ENCODE peak calls at places on chromosomes 11 and 22, in seven cellular contexts. G is EL; Y is HS-5; Q is stimulated activated CD4-positive, alpha-beta T cell treated with anti-CD3 and anti-CD28 coated beads, Interleukin-4, amount 100 ng/mL, for 1 hour; N is naive B cell; I is A549; D is progenitor cell of endocrine pancreas. Z is an unnamed sample.

GRCh38 chr11:15651782-15652181 is 537.1 kb downstream of the INSC start:
- DNase-seq in G (no peak), Y (no peak), Q (no peak), N (no peak), I (no peak), D (no peak), Z (no peak)

GRCh38 chr11:28730336-28730735 is 622.1 kb downstream of the METTL15 start:
- DNase-seq in G (peak; percentile 85), Y (no peak), Q (no peak), N (no peak), I (no peak), D (no peak), Z (no peak)

GRCh38 chr11:59174664-59175033 is 2.7 kb downstream of the DTX4 start:
- DNase-seq in G (peak; percentile 67), Y (no peak), Q (no peak), N (no peak), I (no peak), D (no peak), Z (no peak)

GRCh38 chr11:120564573-120565301 is 53.2 kb downstream of the GRIK4 start:
- DNase-seq in G (peak; percentile 45), Y (no peak), Q (peak; percentile 15), N (peak; percentile 73), I (no peak), D (no peak), Z (no peak)

GRCh38 chr22:23399367-23400285 is 180.5 kb downstream of the IGLL1 start:
- DNase-seq in G (no peak), Y (no peak), Q (no peak), N (no peak), I (no peak), D (no peak), Z (no peak)

GRCh38 chr22:37207981-37208380 is 4.3 kb downstream of the SSTR3 start:
- DNase-seq in G (no peak), Y (no peak), Q (no peak), N (no peak), I (no peak), D (no peak), Z (no peak)

GRCh38 chr11:7311903-7312302 is 60.2 kb downstream of the SYT9 start:
- DNase-seq in G (no peak), Y (no peak), Q (no peak), N (no peak), I (no peak), D (no peak), Z (no peak)

GRCh38 chr22:41654322-41654721 is 33.2 kb downstream of the XRCC6 start:
- DNase-seq in G (no peak), Y (no peak), Q (no peak), N (no peak), I (no peak), D (no peak), Z (no peak)

GRCh38 chr22:33202455-33202854 is 144.3 kb upstream of the SYN3 start:
- DNase-seq in G (no peak), Y (no peak), Q (no peak), N (no peak), I (no peak), D (no peak), Z (no peak)

GRCh38 chr11:97461044-97461880 is 1071.4 kb downstream of the JRKL start:
- DNase-seq in G (no peak), Y (no peak), Q (no peak), N (no peak), I (no peak), D (no peak), Z (no peak)

GRCh38 chr11:75946531-75947530 is 131.8 kb downstream of the UVRAG start:
- DNase-seq in G (no peak), Y (no peak), Q (no peak), N (no peak), I (no peak), D (no peak), Z (no peak)

GRCh38 chr22:29718949-29719893 is 582 bp upstream of the CABP7 start:
- DNase-seq in G (no peak), Y (no peak), Q (no peak), N (no peak), I (no peak), D (no peak), Z (no peak)

GRCh38 chr11:124769804-124770774 is 8.0 kb upstream of the ESAM start:
- DNase-seq in G (peak; percentile 83), Y (no peak), Q (no peak), N (no peak), I (no peak), D (no peak), Z (no peak)